ENCODE peak calls at places on chromosome 15, in nine cellular contexts. J, S, T, X, P, Z, R, G and H are unnamed samples.

GRCh38 chr15:85579957-85580694 is 199.7 kb downstream of the AKAP13 start:
- DNase-seq in P (no peak), Z (no peak), R (no peak), X (no peak), S (no peak), G (no peak), T (peak; percentile 79), J (peak; percentile 46), H (no peak)

GRCh38 chr15:91855684-91856553 is 2.4 kb downstream of the SLCO3A1 start:
- DNase-seq in X (peak; percentile 86), R (peak; percentile 75), P (peak; percentile 65), S (peak; percentile 39), G (peak; percentile 61), J (no peak), Z (no peak), T (peak; percentile 73), H (no peak)

GRCh38 chr15:60091150-60091549 is 87.0 kb downstream of the FOXB1 start:
- DNase-seq in S (no peak), G (no peak), J (peak; percentile 81), P (peak; percentile 97), R (peak; percentile 81), X (no peak), Z (no peak), T (peak; percentile 65), H (no peak)

GRCh38 chr15:63348392-63348791 is 33.3 kb downstream of the CA12 start:
- DNase-seq in R (no peak), J (peak; percentile 57), P (peak; percentile 79), X (no peak), Z (peak; percentile 82), S (peak; percentile 41), G (no peak), T (no peak), H (no peak)

GRCh38 chr15:78449220-78449999 is 11.4 kb downstream of the IREB2 start:
- DNase-seq in R (no peak), P (no peak), S (no peak), Z (no peak), J (peak; percentile 30), G (no peak), T (no peak), X (no peak), H (no peak)

GRCh38 chr15:51331141-51331540 is 7.3 kb downstream of the CYP19A1 start:
- DNase-seq in P (no peak), X (no peak), J (peak; percentile 87), Z (no peak), R (no peak), S (no peak), T (no peak), G (no peak), H (no peak)

GRCh38 chr15:35308802-35309201 is 223.7 kb upstream of the NANOGP8 start:
- DNase-seq in Z (no peak), T (no peak), S (no peak), J (peak; percentile 99), X (no peak), P (no peak), R (no peak), G (no peak), H (no peak)

GRCh38 chr15:52256930-52257733 is 38.5 kb downstream of the MYO5C start:
- DNase-seq in G (no peak), S (no peak), Z (no peak), R (no peak), X (no peak), T (no peak), J (no peak), P (no peak), H (no peak)

GRCh38 chr15:64854041-64854440 is 12.3 kb downstream of the PLEKHO2 start:
- DNase-seq in R (no peak), G (no peak), X (no peak), T (no peak), J (no peak), Z (no peak), S (no peak), P (no peak), H (no peak)

GRCh38 chr15:29480278-29480677 is 210.7 kb upstream of the NSMCE3 start:
- DNase-seq in S (no peak), Z (no peak), X (no peak), T (no peak), P (no peak), J (no peak), R (no peak), G (no peak), H (no peak)

GRCh38 chr15:69753867-69754266 is 301.2 kb downstream of the RPLP1 start:
- DNase-seq in P (no peak), G (no peak), J (no peak), Z (no peak), S (no peak), R (no peak), T (no peak), X (no peak), H (no peak)

GRCh38 chr15:68650901-68651709 is 72.3 kb downstream of the CORO2B start:
- DNase-seq in J (peak; percentile 41), G (no peak), P (no peak), R (peak; percentile 20), S (no peak), T (peak; percentile 90), Z (peak; percentile 91), X (no peak), H (peak; percentile 67)

GRCh38 chr15:29815000-29815704 is 7.1 kb downstream of the TJP1 start:
- DNase-seq in R (no peak), P (no peak), Z (no peak), T (no peak), G (no peak), S (no peak), J (peak; percentile 51), X (no peak), H (no peak)

GRCh38 chr15:27342991-27343390 is 372.0 kb downstream of the GABRG3 start:
- DNase-seq in T (no peak), X (peak; percentile 47), S (no peak), P (no peak), J (no peak), Z (no peak), R (no peak), G (peak; percentile 67), H (no peak)

GRCh38 chr15:70437882-70438331 is 325.5 kb downstream of the UACA start:
- DNase-seq in J (no peak), T (no peak), G (no peak), P (peak; percentile 83), X (no peak), S (no peak), Z (no peak), R (no peak), H (no peak)

GRCh38 chr15:82649226-82649999 is 2.2 kb upstream of the CPEB1 start:
- DNase-seq in X (no peak), T (no peak), J (no peak), R (no peak), G (no peak), Z (no peak), P (no peak), S (no peak), H (no peak)

GRCh38 chr15:57697588-57697987 is 8.9 kb upstream of the POLR2M start:
- DNase-seq in J (peak; percentile 51), X (no peak), T (no peak), P (no peak), R (no peak), S (no peak), Z (no peak), G (no peak), H (peak; percentile 84)

GRCh38 chr15:70091649-70092461 is 5.9 kb downstream of the TLE3 start:
- DNase-seq in J (peak; percentile 58), T (no peak), G (peak; percentile 61), S (peak; percentile 65), Z (peak; percentile 13), X (peak; percentile 60), P (peak; percentile 47), R (peak; percentile 80), H (no peak)

GRCh38 chr15:39181901-39182300 is 399.0 kb upstream of the THBS1 start:
- DNase-seq in G (no peak), X (no peak), S (no peak), R (no peak), P (no peak), T (peak; percentile 13), Z (no peak), J (no peak), H (no peak)